ENCODE peak calls at places on chromosome 1, in six cellular contexts. K is breast epithelium, M is right lobe of liver, V is uterus, N is stomach, B is IMR-90. F is an unnamed sample. For H3K27me3, the result is how much of the 10 kb centered on the place peaks cover.

GRCh38 chr1:164786980-164787833 is 228.2 kb downstream of the PBX1 start:
- DNase-seq in K (peak), M (peak), V (peak), N (peak), B (peak), F (peak)

GRCh38 chr1:39625462-39626273 is 13.8 kb downstream of the HEYL start:
- DNase-seq in K (no peak), M (no peak), V (peak), N (peak), B (peak), F (peak)

GRCh38 chr1:65431111-65431705 is 10.7 kb downstream of the LEPR start:
- DNase-seq in K (no peak), M (no peak), V (no peak), N (no peak), B (peak), F (no peak)

GRCh38 chr1:89594096-89594740 is 38.7 kb upstream of the LRRC8C start:
- DNase-seq in K (no peak), M (no peak), V (no peak), N (no peak), B (peak), F (no peak)

GRCh38 chr1:168114845-168115244 is 21.9 kb downstream of the GPR161 start:
- DNase-seq in K (no peak), M (no peak), V (no peak), N (no peak), B (no peak), F (no peak)

GRCh38 chr1:245493029-245493428 is 338.2 kb downstream of the KIF26B start:
- DNase-seq in K (no peak), M (no peak), V (no peak), N (no peak), B (no peak), F (no peak)

GRCh38 chr1:52665173-52666020 is 32.4 kb downstream of the SHISAL2A start:
- DNase-seq in K (no peak), M (no peak), V (no peak), N (no peak), B (no peak), F (no peak)

GRCh38 chr1:56758135-56758534 is 61.1 kb downstream of the FYB2 start:
- DNase-seq in K (peak), M (peak), V (no peak), N (peak), B (no peak), F (peak)

GRCh38 chr1:247576514-247576913 is 11.6 kb upstream of the OR2G2 start:
- DNase-seq in K (no peak), M (no peak), V (no peak), N (no peak), B (no peak), F (no peak)

GRCh38 chr1:202888507-202889360 is at the start of gene RABIF:
- DNase-seq in K (peak), M (peak), V (peak), N (peak), B (peak), F (peak)

GRCh38 chr1:85578321-85579295 is 2.0 kb upstream of the CCN1 start:
- DNase-seq in K (peak), M (no peak), V (peak), N (no peak), B (peak), F (no peak)

GRCh38 chr1:10537082-10537766 is 62.5 kb downstream of the PEX14 start:
- DNase-seq in K (no peak), M (no peak), V (no peak), N (no peak), B (peak), F (no peak)

GRCh38 chr1:177934927-177935326 is 34.9 kb downstream of the SEC16B start:
- DNase-seq in K (no peak), M (no peak), V (no peak), N (no peak), B (no peak), F (peak)

DNA sequence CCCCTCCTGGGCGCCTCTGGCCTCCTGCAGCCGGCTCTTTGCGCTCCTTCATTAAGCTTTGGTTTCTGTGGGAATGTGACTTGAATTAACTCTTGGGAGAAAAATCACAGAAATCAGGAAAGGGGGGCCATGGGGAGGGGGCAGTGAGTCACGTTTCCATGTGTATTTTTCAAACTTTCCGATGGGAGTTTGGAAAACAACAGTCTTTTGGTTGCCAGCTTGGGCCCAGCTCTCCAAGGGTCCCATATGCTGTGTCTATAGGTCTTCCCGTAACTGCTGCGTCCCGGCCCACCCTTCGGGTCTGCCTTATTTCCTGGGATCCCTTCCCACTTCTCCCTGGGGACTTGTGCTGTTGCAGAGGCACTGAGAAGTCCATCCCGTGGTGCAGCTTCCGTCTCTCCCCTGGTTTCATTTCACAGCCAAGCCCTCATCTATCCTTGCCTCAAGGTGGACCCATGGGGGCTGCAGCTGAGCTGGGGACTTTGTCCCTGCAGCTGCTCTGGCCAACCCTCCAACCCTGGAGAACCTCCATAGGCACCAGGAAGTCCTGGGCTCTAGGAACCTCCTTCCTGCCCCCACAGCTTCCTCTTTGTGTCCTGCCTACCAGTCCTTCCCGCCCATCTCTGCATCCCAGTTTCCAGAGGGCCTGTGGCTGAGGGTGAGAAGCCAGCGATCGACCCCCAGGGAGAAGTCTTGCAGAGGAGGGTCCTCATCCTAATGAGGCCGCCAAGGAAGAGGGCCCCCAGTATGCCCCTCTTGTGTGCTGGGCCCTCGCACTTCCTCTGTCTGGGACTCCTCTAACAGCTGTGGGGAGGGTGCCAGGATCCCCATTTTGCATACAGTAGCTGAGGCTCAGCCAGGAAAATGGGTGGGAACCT is 11.6 kb upstream of the LMNA start:
- DNase-seq in K (no peak), M (no peak), V (no peak), N (no peak), B (peak), F (peak)
- TF ChIP-seq POLR2A in K (no peak), M (no peak), V (no peak), N (no peak), B (no peak), F (no peak)

DNA sequence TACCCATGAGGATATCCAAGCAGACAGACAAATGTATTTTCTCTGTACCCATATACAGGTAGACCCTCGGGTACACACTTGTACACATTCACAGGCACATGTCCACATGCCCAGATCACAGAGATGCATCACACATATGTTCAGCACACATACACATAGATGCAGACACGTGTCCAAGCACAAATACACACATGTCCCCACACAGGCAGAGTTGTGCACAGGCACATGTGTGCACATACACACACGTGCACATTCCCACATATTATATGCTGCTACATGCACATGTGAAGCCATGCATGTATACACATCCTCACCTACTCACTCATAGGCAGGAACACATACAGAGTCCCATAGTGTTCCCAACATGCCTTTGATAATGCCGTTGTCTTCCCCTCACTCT is 219.5 kb downstream of the GRIK3 start:
- DNase-seq in K (no peak), M (no peak), V (no peak), N (no peak), B (no peak), F (no peak)
- H3K27me3 ChIP-seq in K (under half), M (under half), V (under half), N (under half), B (under half), F (under half)

GRCh38 chr1:22176258-22176657 is 33.4 kb upstream of the WNT4 start:
- DNase-seq in K (no peak), M (no peak), V (no peak), N (no peak), B (no peak), F (no peak)

GRCh38 chr1:22177354-22178003 is 34.6 kb upstream of the WNT4 start:
- DNase-seq in K (no peak), M (no peak), V (no peak), N (no peak), B (no peak), F (no peak)

GRCh38 chr1:22184454-22184853 is 41.6 kb upstream of the WNT4 start:
- DNase-seq in K (no peak), M (no peak), V (no peak), N (no peak), B (no peak), F (no peak)

GRCh38 chr1:22174446-22174845 is 31.5 kb upstream of the WNT4 start:
- DNase-seq in K (no peak), M (no peak), V (no peak), N (no peak), B (no peak), F (no peak)

DNA sequence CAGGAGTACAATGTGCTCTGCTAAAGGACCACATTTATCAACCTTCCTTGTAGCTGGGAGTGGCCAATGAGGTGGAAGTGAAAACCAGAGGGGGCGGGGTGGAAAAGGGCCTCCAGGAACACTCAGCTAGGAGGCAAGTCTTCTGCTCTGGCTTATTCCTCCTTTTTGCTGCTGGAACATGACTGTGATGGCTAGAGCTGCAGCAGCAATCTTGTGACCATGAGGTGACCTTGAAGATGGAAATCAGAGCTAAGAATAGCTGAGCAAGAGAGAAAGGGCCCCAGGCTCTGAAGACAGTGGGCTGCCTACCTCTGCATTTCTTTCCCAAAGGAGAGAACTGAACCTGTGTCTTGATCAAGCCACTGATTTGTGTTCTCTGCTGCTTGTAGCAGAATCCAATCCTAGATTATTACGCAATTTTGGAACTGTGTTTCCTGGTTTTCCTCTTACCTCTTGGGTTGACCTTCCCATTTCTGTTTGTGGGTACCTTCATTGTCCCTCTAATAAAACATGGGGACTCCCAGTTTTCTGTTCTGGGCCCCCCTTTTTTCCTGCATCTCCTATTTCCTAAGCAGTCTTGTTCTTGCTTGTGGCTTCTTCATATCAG is 36.4 kb upstream of the WNT4 start:
- DNase-seq in K (no peak), M (no peak), V (no peak), N (no peak), B (no peak), F (no peak)
- TF ChIP-seq POLR2A in K (no peak), M (no peak), V (no peak), N (no peak), B (no peak), F (no peak)

GRCh38 chr1:166978795-166979194 is 3.5 kb upstream of the ILDR2 start:
- DNase-seq in K (no peak), M (no peak), V (no peak), N (no peak), B (no peak), F (no peak)
- H3K27me3 ChIP-seq in K (under half), M (under half), V (under half), N (under half), B (under half), F (under half)

DNA sequence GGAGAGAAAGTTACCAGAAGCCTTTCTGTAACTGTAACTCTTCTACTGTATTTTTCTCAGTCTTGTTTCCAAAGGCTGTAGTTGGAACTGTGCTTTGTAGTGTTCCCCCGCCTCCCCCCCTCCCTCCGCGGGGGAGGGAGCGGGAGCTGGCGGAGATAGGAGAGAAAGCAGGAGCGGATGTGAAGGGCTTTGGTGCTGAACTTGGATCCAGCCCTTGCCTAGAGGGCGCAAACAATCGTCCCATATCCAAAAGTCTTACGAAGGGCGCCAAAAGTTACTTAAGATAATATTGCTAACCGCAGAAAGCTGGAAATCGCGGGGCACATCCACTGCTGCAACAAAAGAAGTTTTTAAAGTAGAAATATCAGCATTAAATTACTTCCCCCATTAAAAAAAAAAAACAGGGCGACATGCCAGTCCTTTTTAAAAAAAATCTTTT is 2.4 kb upstream of the NFIA start:
- DNase-seq in K (peak), M (peak), V (peak), N (peak), B (peak), F (peak)
- TF ChIP-seq POLR2A in K (no peak), M (no peak), V (no peak), N (no peak), B (no peak), F (no peak)

DNA sequence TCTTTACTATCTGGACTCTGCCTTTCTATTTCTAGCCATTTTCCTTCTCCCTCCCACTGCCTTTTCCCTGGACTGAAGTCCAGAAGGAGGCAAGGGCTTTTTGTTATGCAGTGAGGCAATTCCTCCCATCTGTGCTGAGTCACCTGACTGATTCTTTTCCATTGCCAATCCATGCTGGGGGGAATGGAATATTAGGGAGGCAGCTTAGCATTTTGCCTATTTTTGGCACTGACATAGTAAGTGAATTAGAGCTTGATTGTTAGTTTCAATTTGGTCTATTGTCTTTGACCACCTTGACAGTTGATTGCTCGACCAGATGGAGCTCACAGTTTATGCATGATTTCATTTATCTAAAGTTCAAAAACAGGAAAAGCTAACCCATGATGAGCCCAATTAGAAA is 1000.6 kb upstream of the PRMT6 start:
- DNase-seq in K (no peak), M (no peak), V (no peak), N (no peak), B (no peak), F (no peak)
- H3K27me3 ChIP-seq in K (under half), M (under half), V (under half), N (under half), B (under half), F (under half)

GRCh38 chr1:234772345-234773147 is 162.6 kb upstream of the IRF2BP2 start:
- DNase-seq in K (peak), M (peak), V (peak), N (peak), B (peak), F (peak)
- TF ChIP-seq POLR2A in K (no peak), M (no peak), V (no peak), N (no peak), B (peak), F (no peak)